ENCODE peak calls at places on chromosome 19, in eight cellular contexts. C, U, K, X, G, Z, E and V are unnamed samples.

GRCh38 chr19:12833747-12834417 is 497 bp downstream of the RTBDN start:
- DNase-seq in G (no peak), X (peak), U (peak), Z (no peak), C (no peak), E (no peak), K (peak), V (no peak)

GRCh38 chr19:55319786-55320185 is 5.4 kb downstream of the TMEM150B start:
- DNase-seq in K (no peak), C (no peak), G (no peak), U (peak), Z (no peak), E (peak), X (peak), V (no peak)

GRCh38 chr19:16224266-16225045 is 26.7 kb downstream of the AP1M1 start:
- DNase-seq in E (no peak), Z (no peak), C (no peak), U (no peak), X (no peak), K (no peak), G (no peak), V (no peak)

GRCh38 chr19:49473868-49474544 is at the start of gene FLT3LG:
- DNase-seq in G (no peak), Z (peak), E (peak), C (peak), X (peak), U (peak), K (peak), V (peak)

GRCh38 chr19:611506-611869 is 21.8 kb downstream of the HCN2 start:
- DNase-seq in E (peak), X (no peak), K (no peak), Z (no peak), C (no peak), G (no peak), U (peak), V (peak)

GRCh38 chr19:17107546-17108452 is 32.2 kb downstream of the MYO9B start:
- DNase-seq in E (peak), X (peak), C (no peak), U (peak), G (peak), Z (peak), K (no peak), V (peak)

GRCh38 chr19:56748443-56748842 is 76.9 kb upstream of the ZNF835 start:
- DNase-seq in C (no peak), X (no peak), E (no peak), K (no peak), G (no peak), U (peak), Z (no peak), V (no peak)

GRCh38 chr19:43553656-43554055 is 20.7 kb downstream of the ZNF575 start:
- DNase-seq in X (no peak), C (no peak), U (no peak), Z (no peak), G (no peak), K (no peak), E (no peak), V (no peak)

GRCh38 chr19:58409010-58409790 is 751 bp downstream of the ZNF584 start:
- DNase-seq in Z (no peak), E (peak), K (no peak), C (no peak), U (peak), G (no peak), X (peak), V (no peak)

GRCh38 chr19:16714702-16715294 is 4.8 kb upstream of the NWD1 start:
- DNase-seq in E (peak), U (peak), Z (peak), K (peak), C (peak), G (no peak), X (peak), V (no peak)